ENCODE peak calls at places on chromosome 15, in four cellular contexts. P, W, J and Z are unnamed samples.

GRCh38 chr15:23420806-23421575 is 26.1 kb downstream of the GOLGA6L2 start:
- DNase-seq in P (no peak), W (no peak), J (no peak), Z (no peak)

GRCh38 chr15:40688932-40689799 is 5.8 kb upstream of the RAD51 start:
- DNase-seq in P (no peak), W (no peak), J (no peak), Z (no peak)

GRCh38 chr15:56047354-56047753 is 53.9 kb upstream of the NEDD4 start:
- DNase-seq in P (no peak), W (no peak), J (no peak), Z (no peak)

GRCh38 chr15:49270541-49271421 is 100.7 kb downstream of the GALK2 start:
- DNase-seq in P (peak; percentile 23), W (no peak), J (no peak), Z (no peak)

GRCh38 chr15:56467626-56468025 is 2.7 kb upstream of the MNS1 start:
- DNase-seq in P (no peak), W (no peak), J (no peak), Z (no peak)

GRCh38 chr15:43390723-43391122 is 19.8 kb downstream of the TUBGCP4 start:
- DNase-seq in P (no peak), W (no peak), J (no peak), Z (no peak)

GRCh38 chr15:74373056-74373650 is 5.7 kb upstream of the CYP11A1 start:
- DNase-seq in P (no peak), W (no peak), J (peak; percentile 4), Z (no peak)

GRCh38 chr15:96321422-96322391 is 8.8 kb upstream of the NR2F2 start:
- DNase-seq in P (peak; percentile 29), W (no peak), J (peak; percentile 51), Z (no peak)

GRCh38 chr15:65824031-65824743 is 32.1 kb upstream of the DENND4A start:
- DNase-seq in P (peak; percentile 25), W (no peak), J (peak; percentile 80), Z (peak; percentile 52)

GRCh38 chr15:90002428-90002844 is 1.3 kb downstream of the ZNF710 start:
- DNase-seq in P (peak; percentile 46), W (peak; percentile 13), J (peak; percentile 54), Z (no peak)

GRCh38 chr15:38085931-38086562 is 151.6 kb downstream of the TMCO5A start:
- DNase-seq in P (no peak), W (no peak), J (no peak), Z (no peak)

GRCh38 chr15:25805006-25805405 is 58.1 kb downstream of the ATP10A start:
- DNase-seq in P (no peak), W (no peak), J (no peak), Z (no peak)

GRCh38 chr15:38517312-38517711 is 47.3 kb downstream of the RASGRP1 start:
- DNase-seq in P (no peak), W (no peak), J (no peak), Z (no peak)

GRCh38 chr15:85906028-85906427 is 111.3 kb upstream of the KLHL25 start:
- DNase-seq in P (no peak), W (no peak), J (no peak), Z (no peak)

GRCh38 chr15:96300808-96301207 is 29.7 kb upstream of the NR2F2 start:
- DNase-seq in P (no peak), W (no peak), J (no peak), Z (no peak)

GRCh38 chr15:70852501-70853269 is 1.3 kb downstream of the LARP6 start:
- DNase-seq in P (no peak), W (no peak), J (no peak), Z (no peak)

GRCh38 chr15:85044251-85044853 is 62.7 kb downstream of the PDE8A start:
- DNase-seq in P (peak; percentile 31), W (peak; percentile 51), J (no peak), Z (no peak)

GRCh38 chr15:50358805-50359204 is 3.8 kb upstream of the GABPB1 start:
- DNase-seq in P (no peak), W (peak; percentile 69), J (peak; percentile 44), Z (peak; percentile 26)

GRCh38 chr15:35060591-35060990 is 24.5 kb downstream of the NANOGP8 start:
- DNase-seq in P (no peak), W (no peak), J (no peak), Z (no peak)